ENCODE peak calls at places on chromosomes 5 and 9, in eight cellular contexts. Y is HFFc6; D is activated T-helper 1 cell treated with Interleukin-2 at 50 U/mL for 16 hours; J is Kasumi-1; N is anterior cingulate cortex; L is DMS153; X is stimulated activated CD4-positive, alpha-beta T cell treated with anti-CD3 and anti-CD28 coated beads, Interleukin-4, amount 100 ng/mL, for 1 hour; P is HEK293T. I is an unnamed sample.

GRCh38 chr5:140153905-140154304 is 21.1 kb upstream of the CYSTM1 start:
- DNase-seq in X (no peak), P (no peak), N (no peak), Y (no peak), L (no peak), D (no peak), J (no peak), I (no peak)

GRCh38 chr5:120415985-120416384 is 48.1 kb upstream of the PRR16 start:
- DNase-seq in N (no peak), Y (no peak), X (no peak), D (no peak), J (no peak), L (no peak), P (no peak), I (no peak)

GRCh38 chr9:68515304-68516017 is 25.2 kb downstream of the TMEM252 start:
- DNase-seq in J (no peak), N (no peak), P (no peak), D (no peak), X (no peak), L (no peak), Y (peak), I (no peak)

GRCh38 chr5:139709587-139710369 is 61.6 kb downstream of the CXXC5 start:
- DNase-seq in D (no peak), L (no peak), P (no peak), N (no peak), Y (no peak), X (peak), J (peak), I (no peak)

GRCh38 chr9:20646656-20647055 is 24.4 kb upstream of the MLLT3 start:
- DNase-seq in L (no peak), Y (no peak), X (no peak), D (no peak), J (no peak), P (no peak), N (no peak), I (no peak)

GRCh38 chr5:36442796-36443195 is 141.1 kb upstream of the RANBP3L start:
- DNase-seq in J (no peak), X (no peak), D (no peak), P (no peak), Y (peak), L (no peak), N (no peak), I (no peak)

GRCh38 chr9:107922246-107922645 is 432.7 kb upstream of the KLF4 start:
- DNase-seq in P (no peak), J (no peak), N (no peak), X (no peak), L (no peak), D (no peak), Y (no peak), I (no peak)

GRCh38 chr9:103798620-103799019 is 295.5 kb upstream of the SMC2 start:
- DNase-seq in J (peak), N (no peak), X (no peak), P (no peak), Y (no peak), L (peak), D (no peak), I (peak)

GRCh38 chr5:147752033-147752432 is 30.5 kb downstream of the JAKMIP2 start:
- DNase-seq in J (no peak), L (no peak), P (no peak), D (no peak), Y (no peak), X (no peak), N (no peak), I (no peak)

GRCh38 chr9:90995516-90995915 is 193.9 kb downstream of the SYK start:
- DNase-seq in X (no peak), J (no peak), L (no peak), N (no peak), Y (no peak), P (no peak), D (no peak), I (no peak)

GRCh38 chr9:79946718-79947117 is 375.0 kb downstream of the TLE4 start:
- DNase-seq in X (no peak), P (no peak), N (no peak), L (peak), Y (no peak), J (no peak), D (no peak), I (no peak)

GRCh38 chr5:90682278-90682677 is 123.7 kb downstream of the ADGRV1 start:
- DNase-seq in P (no peak), L (no peak), N (no peak), J (no peak), X (no peak), D (no peak), Y (no peak), I (no peak)

GRCh38 chr5:68661237-68661636 is 432.6 kb upstream of the SLC30A5 start:
- DNase-seq in J (peak), P (peak), X (peak), D (no peak), N (no peak), L (no peak), Y (peak), I (no peak)

GRCh38 chr9:130565792-130566191 is 13.6 kb upstream of the FUBP3 start:
- DNase-seq in D (no peak), P (no peak), Y (no peak), J (peak), L (no peak), X (no peak), N (no peak), I (no peak)

GRCh38 chr5:15904894-15905805 is 274.4 kb downstream of the MARCHF11 start:
- DNase-seq in Y (no peak), D (no peak), J (no peak), N (no peak), P (no peak), L (no peak), X (no peak), I (no peak)

GRCh38 chr5:171954721-171955120 is 51.7 kb downstream of the FBXW11 start:
- DNase-seq in P (no peak), D (no peak), Y (no peak), N (no peak), L (no peak), X (no peak), J (no peak), I (no peak)

GRCh38 chr5:33891731-33892418 is at the start of gene ADAMTS12:
- DNase-seq in P (peak), N (no peak), L (no peak), X (no peak), D (no peak), Y (peak), J (no peak), I (no peak)

GRCh38 chr5:2756211-2756746 is 4.8 kb upstream of the IRX2 start:
- DNase-seq in D (no peak), L (no peak), P (no peak), N (no peak), Y (peak), J (no peak), X (no peak), I (peak)

GRCh38 chr9:3205421-3206095 is 320.2 kb downstream of the RFX3 start:
- DNase-seq in P (no peak), D (no peak), X (no peak), J (no peak), Y (peak), N (peak), L (no peak), I (no peak)

GRCh38 chr5:154086641-154087040 is 47.9 kb downstream of the MFAP3 start:
- DNase-seq in D (no peak), L (no peak), Y (no peak), P (no peak), J (no peak), X (no peak), N (no peak), I (no peak)

GRCh38 chr5:43702815-43703214 is 99.8 kb downstream of the NNT start:
- DNase-seq in Y (no peak), P (no peak), L (no peak), D (no peak), N (peak), J (no peak), X (no peak), I (peak)

GRCh38 chr5:36703245-36703860 is 96.9 kb downstream of the SLC1A3 start:
- DNase-seq in J (no peak), N (no peak), P (no peak), X (no peak), D (no peak), L (no peak), Y (no peak), I (no peak)

GRCh38 chr5:170791325-170791954 is 7.9 kb downstream of the GABRP start:
- DNase-seq in D (no peak), Y (peak), J (peak), X (no peak), N (peak), P (peak), L (no peak), I (peak)

GRCh38 chr5:160802567-160802966 is 49.4 kb downstream of the ATP10B start:
- DNase-seq in N (peak), Y (no peak), P (no peak), L (no peak), J (peak), D (no peak), X (no peak), I (no peak)

GRCh38 chr5:61811052-61811451 is 479.0 kb downstream of the ZSWIM6 start:
- DNase-seq in L (no peak), P (no peak), D (no peak), J (no peak), N (no peak), X (no peak), Y (no peak), I (no peak)

I was measured in NCI-H774.